ENCODE peak calls at places on chromosome 5, in six cellular contexts. T is CD4-positive, alpha-beta T cell; A is body of pancreas; N is activated CD8-positive, alpha-beta T cell treated with anti-CD3 and anti-CD28 coated beads for 36 hours; Q is AG04449; X is endothelial cell of umbilical vein. P is an unnamed sample.

GRCh38 chr5:165525268-165525667 is 2019.8 kb downstream of the MAT2B start:
- DNase-seq in T (no peak), A (no peak), N (no peak), Q (no peak), X (no peak), P (no peak)

GRCh38 chr5:137836301-137836700 is 31.4 kb upstream of the MYOT start:
- DNase-seq in T (no peak), A (no peak), N (no peak), Q (no peak), X (no peak), P (no peak)

GRCh38 chr5:9892696-9893095 is 262.5 kb upstream of the TAS2R1 start:
- DNase-seq in T (no peak), A (no peak), N (no peak), Q (no peak), X (no peak), P (no peak)

GRCh38 chr5:129963359-129963758 is 59.1 kb downstream of the CHSY3 start:
- DNase-seq in T (no peak), A (no peak), N (no peak), Q (peak), X (peak), P (peak)

GRCh38 chr5:150665044-150665443 is 4.0 kb downstream of the MYOZ3 start:
- DNase-seq in T (no peak), A (no peak), N (no peak), Q (no peak), X (no peak), P (no peak)

GRCh38 chr5:135650081-135650480 is 71.3 kb upstream of the CXCL14 start:
- DNase-seq in T (no peak), A (no peak), N (no peak), Q (no peak), X (no peak), P (no peak)

GRCh38 chr5:34927785-34928184 is 1.6 kb upstream of the DNAJC21 start:
- DNase-seq in T (no peak), A (no peak), N (no peak), Q (no peak), X (no peak), P (no peak)

GRCh38 chr5:2805080-2805479 is 53.6 kb upstream of the IRX2 start:
- DNase-seq in T (no peak), A (no peak), N (no peak), Q (no peak), X (no peak), P (no peak)

GRCh38 chr5:34545164-34545563 is 111.0 kb upstream of the RAI14 start:
- DNase-seq in T (no peak), A (no peak), N (no peak), Q (no peak), X (peak), P (no peak)

GRCh38 chr5:11139471-11139870 is 378.4 kb upstream of the DAP start:
- DNase-seq in T (no peak), A (no peak), N (no peak), Q (no peak), X (no peak), P (no peak)

GRCh38 chr5:152349683-152350526 is 55.2 kb downstream of the NMUR2 start:
- DNase-seq in T (no peak), A (peak), N (peak), Q (no peak), X (peak), P (no peak)

GRCh38 chr5:143456952-143457547 is 53.6 kb upstream of the NR3C1 start:
- DNase-seq in T (no peak), A (no peak), N (no peak), Q (no peak), X (peak), P (no peak)

GRCh38 chr5:150434502-150434901 is 15.0 kb downstream of the RPS14 start:
- DNase-seq in T (no peak), A (no peak), N (no peak), Q (peak), X (no peak), P (peak)

GRCh38 chr5:118450924-118451332 is 537.4 kb downstream of the DTWD2 start:
- DNase-seq in T (no peak), A (no peak), N (no peak), Q (no peak), X (no peak), P (no peak)

GRCh38 chr5:106964102-106964501 is 706.6 kb downstream of the EFNA5 start:
- DNase-seq in T (no peak), A (no peak), N (no peak), Q (no peak), X (peak), P (no peak)

GRCh38 chr5:25754895-25755294 is 1110.1 kb upstream of the CDH10 start:
- DNase-seq in T (no peak), A (no peak), N (no peak), Q (no peak), X (no peak), P (no peak)

GRCh38 chr5:142977363-142978051 is 207.3 kb downstream of the ARHGAP26 start:
- DNase-seq in T (peak), A (no peak), N (peak), Q (peak), X (peak), P (no peak)

GRCh38 chr5:179190851-179191505 is 130.8 kb downstream of the ZNF354C start:
- DNase-seq in T (no peak), A (no peak), N (no peak), Q (no peak), X (no peak), P (no peak)

GRCh38 chr5:10655041-10655685 is 91.3 kb downstream of the ANKRD33B start:
- DNase-seq in T (no peak), A (no peak), N (no peak), Q (no peak), X (no peak), P (no peak)

GRCh38 chr5:2295476-2295875 is 412.8 kb upstream of the IRX4 start:
- DNase-seq in T (no peak), A (no peak), N (no peak), Q (no peak), X (no peak), P (no peak)

GRCh38 chr5:105506692-105507277 is 1944.2 kb upstream of the NUDT12 start:
- DNase-seq in T (no peak), A (peak), N (no peak), Q (no peak), X (peak), P (no peak)
- TF ChIP-seq CTCF in T (no peak), A (no peak), N (no peak), Q (peak), X (peak), P (no peak)

GRCh38 chr5:41754857-41755256 is 115.4 kb downstream of the OXCT1 start:
- DNase-seq in T (no peak), A (no peak), N (no peak), Q (no peak), X (no peak), P (no peak)
- TF ChIP-seq CTCF in T (no peak), A (no peak), N (no peak), Q (no peak), X (no peak), P (no peak)

DNA sequence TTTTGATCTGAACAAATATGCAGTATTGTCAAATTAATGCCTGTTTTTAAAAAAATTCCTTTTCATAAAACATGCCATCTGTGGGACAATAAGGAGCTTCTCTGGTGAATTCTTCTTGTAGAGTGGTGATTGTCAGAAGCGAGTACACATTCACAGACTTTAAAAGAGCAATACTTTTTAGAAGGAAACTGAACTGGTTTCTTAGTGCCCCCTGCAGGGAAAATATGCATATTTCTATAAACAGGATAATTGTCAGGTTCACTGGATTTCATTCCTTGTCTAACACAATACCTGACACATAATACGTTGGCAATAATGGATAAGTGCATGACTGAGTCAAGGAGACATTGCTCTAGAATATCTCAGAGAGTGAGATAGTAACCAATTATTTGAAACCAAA is 133.7 kb downstream of the KIF4B start:
- DNase-seq in T (no peak), A (no peak), N (no peak), Q (no peak), X (peak), P (no peak)
- TF ChIP-seq CTCF in T (peak), A (no peak), N (peak), Q (no peak), X (no peak), P (peak)

GRCh38 chr5:17487180-17487512 is 10.9 kb upstream of the TAF11L2 start:
- DNase-seq in T (no peak), A (no peak), N (no peak), Q (no peak), X (no peak), P (no peak)
- TF ChIP-seq CTCF in T (no peak), A (no peak), N (no peak), Q (no peak), X (no peak), P (no peak)

DNA sequence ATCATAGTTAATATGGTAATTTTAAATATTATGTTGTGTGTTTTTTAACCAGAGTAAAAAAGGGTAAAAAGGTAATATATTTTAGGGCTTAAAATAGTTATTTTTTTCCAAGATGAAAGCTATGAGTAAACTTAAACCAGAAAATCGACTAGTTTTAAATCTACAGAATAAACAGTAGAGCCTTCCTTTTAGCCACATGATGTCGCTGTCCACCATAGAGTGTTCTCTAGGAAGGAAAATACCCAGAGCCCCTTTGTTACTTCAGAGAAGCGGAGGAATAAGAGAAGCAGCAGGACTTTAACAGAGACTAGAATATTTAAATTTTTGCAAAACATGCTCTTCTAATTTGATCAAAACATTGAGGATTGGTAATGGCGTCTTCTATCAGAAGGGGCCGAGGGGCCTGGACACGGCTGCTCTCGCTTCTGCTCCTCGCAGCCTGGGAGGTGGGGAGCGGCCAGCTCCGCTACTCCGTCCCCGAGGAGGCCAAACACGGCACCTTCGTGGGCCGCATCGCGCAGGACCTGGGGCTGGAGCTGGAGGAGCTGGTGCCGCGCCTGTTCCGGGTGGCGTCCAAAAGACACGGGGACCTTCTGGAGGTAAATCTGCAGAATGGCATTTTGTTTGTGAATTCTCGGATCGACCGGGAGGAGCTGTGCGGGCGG is at the start of gene PCDHA2:
- DNase-seq in T (no peak), A (no peak), N (no peak), Q (no peak), X (no peak), P (no peak)
- TF ChIP-seq CTCF in T (no peak), A (no peak), N (no peak), Q (no peak), X (no peak), P (no peak)

GRCh38 chr5:14356305-14356704 is 213.2 kb downstream of the TRIO start:
- DNase-seq in T (no peak), A (no peak), N (no peak), Q (no peak), X (no peak), P (no peak)

GRCh38 chr5:14359069-14360043 is 216.2 kb downstream of the TRIO start:
- DNase-seq in T (no peak), A (no peak), N (no peak), Q (no peak), X (no peak), P (no peak)

GRCh38 chr5:14358536-14358935 is 215.4 kb downstream of the TRIO start:
- DNase-seq in T (no peak), A (no peak), N (no peak), Q (no peak), X (no peak), P (no peak)

GRCh38 chr5:14357441-14357840 is 214.3 kb downstream of the TRIO start:
- DNase-seq in T (no peak), A (no peak), N (no peak), Q (no peak), X (peak), P (no peak)

GRCh38 chr5:14357861-14358260 is 214.7 kb downstream of the TRIO start:
- DNase-seq in T (no peak), A (no peak), N (no peak), Q (no peak), X (no peak), P (no peak)
- TF ChIP-seq CTCF in T (no peak), A (no peak), N (no peak), Q (no peak), X (no peak), P (no peak)